ENCODE peak calls at places on chromosomes 3 and 15, in five cellular contexts. One of them, this sample, is unnamed.

GRCh38 chr3:125055913-125056705 is at the start of gene HEG1:
- DNase-seq in mesenteric fat pad: peak; percentile 96
- DNase-seq in central memory CD4-positive, alpha-beta T cell: peak; percentile 74
- DNase-seq in NCI-H460: peak; percentile 65
- DNase-seq in stimulated activated CD8-positive, alpha-beta memory T cell treated with anti-CD3 and anti-CD28 coated beads, Interleukin-4, amount 100 ng/mL, for 1 hour: peak; percentile 55
- DNase-seq in this sample: peak; percentile 72

GRCh38 chr3:71876706-71877105 is 91.8 kb upstream of the PROK2 start:
- DNase-seq in mesenteric fat pad: no peak
- DNase-seq in central memory CD4-positive, alpha-beta T cell: no peak
- DNase-seq in NCI-H460: no peak
- DNase-seq in stimulated activated CD8-positive, alpha-beta memory T cell treated with anti-CD3 and anti-CD28 coated beads, Interleukin-4, amount 100 ng/mL, for 1 hour: no peak
- DNase-seq in this sample: no peak

GRCh38 chr3:12831582-12831866 is 9.8 kb downstream of the RPL32 start:
- DNase-seq in mesenteric fat pad: no peak
- DNase-seq in central memory CD4-positive, alpha-beta T cell: no peak
- DNase-seq in NCI-H460: no peak
- DNase-seq in stimulated activated CD8-positive, alpha-beta memory T cell treated with anti-CD3 and anti-CD28 coated beads, Interleukin-4, amount 100 ng/mL, for 1 hour: no peak
- DNase-seq in this sample: no peak

GRCh38 chr15:37219211-37219701 is 118.9 kb upstream of the MEIS2 start:
- DNase-seq in mesenteric fat pad: no peak
- DNase-seq in central memory CD4-positive, alpha-beta T cell: no peak
- DNase-seq in NCI-H460: no peak
- DNase-seq in stimulated activated CD8-positive, alpha-beta memory T cell treated with anti-CD3 and anti-CD28 coated beads, Interleukin-4, amount 100 ng/mL, for 1 hour: no peak
- DNase-seq in this sample: no peak

GRCh38 chr15:52819253-52819652 is 29.1 kb upstream of the ONECUT1 start:
- DNase-seq in mesenteric fat pad: no peak
- DNase-seq in central memory CD4-positive, alpha-beta T cell: no peak
- DNase-seq in NCI-H460: no peak
- DNase-seq in stimulated activated CD8-positive, alpha-beta memory T cell treated with anti-CD3 and anti-CD28 coated beads, Interleukin-4, amount 100 ng/mL, for 1 hour: no peak
- DNase-seq in this sample: no peak

GRCh38 chr3:122609798-122610559 is 32.5 kb downstream of the PARP15 start:
- DNase-seq in mesenteric fat pad: no peak
- DNase-seq in central memory CD4-positive, alpha-beta T cell: no peak
- DNase-seq in NCI-H460: no peak
- DNase-seq in stimulated activated CD8-positive, alpha-beta memory T cell treated with anti-CD3 and anti-CD28 coated beads, Interleukin-4, amount 100 ng/mL, for 1 hour: no peak
- DNase-seq in this sample: no peak

GRCh38 chr15:43518073-43518761 is 809 bp downstream of the MAP1A start:
- DNase-seq in mesenteric fat pad: peak; percentile 77
- DNase-seq in central memory CD4-positive, alpha-beta T cell: no peak
- DNase-seq in NCI-H460: no peak
- DNase-seq in stimulated activated CD8-positive, alpha-beta memory T cell treated with anti-CD3 and anti-CD28 coated beads, Interleukin-4, amount 100 ng/mL, for 1 hour: no peak
- DNase-seq in this sample: peak; percentile 42

GRCh38 chr15:47975422-47975821 is 145.4 kb upstream of the SLC24A5 start:
- DNase-seq in mesenteric fat pad: no peak
- DNase-seq in central memory CD4-positive, alpha-beta T cell: no peak
- DNase-seq in NCI-H460: no peak
- DNase-seq in stimulated activated CD8-positive, alpha-beta memory T cell treated with anti-CD3 and anti-CD28 coated beads, Interleukin-4, amount 100 ng/mL, for 1 hour: no peak
- DNase-seq in this sample: no peak

GRCh38 chr3:193812078-193812725 is 219.2 kb downstream of the OPA1 start:
- DNase-seq in mesenteric fat pad: no peak
- DNase-seq in central memory CD4-positive, alpha-beta T cell: no peak
- DNase-seq in NCI-H460: no peak
- DNase-seq in stimulated activated CD8-positive, alpha-beta memory T cell treated with anti-CD3 and anti-CD28 coated beads, Interleukin-4, amount 100 ng/mL, for 1 hour: no peak
- DNase-seq in this sample: no peak

GRCh38 chr3:102790742-102791141 is 355.9 kb downstream of the ZPLD1 start:
- DNase-seq in mesenteric fat pad: no peak
- DNase-seq in central memory CD4-positive, alpha-beta T cell: no peak
- DNase-seq in NCI-H460: no peak
- DNase-seq in stimulated activated CD8-positive, alpha-beta memory T cell treated with anti-CD3 and anti-CD28 coated beads, Interleukin-4, amount 100 ng/mL, for 1 hour: no peak
- DNase-seq in this sample: no peak

GRCh38 chr3:45608885-45609284 is 14.3 kb downstream of the LIMD1 start:
- DNase-seq in mesenteric fat pad: no peak
- DNase-seq in central memory CD4-positive, alpha-beta T cell: no peak
- DNase-seq in NCI-H460: no peak
- DNase-seq in stimulated activated CD8-positive, alpha-beta memory T cell treated with anti-CD3 and anti-CD28 coated beads, Interleukin-4, amount 100 ng/mL, for 1 hour: no peak
- DNase-seq in this sample: no peak

GRCh38 chr15:86611392-86612040 is 531.8 kb downstream of the AGBL1 start:
- DNase-seq in mesenteric fat pad: no peak
- DNase-seq in central memory CD4-positive, alpha-beta T cell: peak; percentile 50
- DNase-seq in NCI-H460: peak; percentile 73
- DNase-seq in stimulated activated CD8-positive, alpha-beta memory T cell treated with anti-CD3 and anti-CD28 coated beads, Interleukin-4, amount 100 ng/mL, for 1 hour: no peak
- DNase-seq in this sample: peak; percentile 50

GRCh38 chr3:33831053-33831452 is 32.6 kb downstream of the PDCD6IP start:
- DNase-seq in mesenteric fat pad: no peak
- DNase-seq in central memory CD4-positive, alpha-beta T cell: no peak
- DNase-seq in NCI-H460: no peak
- DNase-seq in stimulated activated CD8-positive, alpha-beta memory T cell treated with anti-CD3 and anti-CD28 coated beads, Interleukin-4, amount 100 ng/mL, for 1 hour: no peak
- DNase-seq in this sample: no peak

GRCh38 chr15:58043192-58043903 is 22.2 kb downstream of the ALDH1A2 start:
- DNase-seq in mesenteric fat pad: no peak
- DNase-seq in central memory CD4-positive, alpha-beta T cell: peak; percentile 9
- DNase-seq in NCI-H460: peak; percentile 38
- DNase-seq in stimulated activated CD8-positive, alpha-beta memory T cell treated with anti-CD3 and anti-CD28 coated beads, Interleukin-4, amount 100 ng/mL, for 1 hour: no peak
- DNase-seq in this sample: no peak

GRCh38 chr3:49535971-49536874 is 18.1 kb upstream of the BSN start:
- DNase-seq in mesenteric fat pad: no peak
- DNase-seq in central memory CD4-positive, alpha-beta T cell: no peak
- DNase-seq in NCI-H460: no peak
- DNase-seq in stimulated activated CD8-positive, alpha-beta memory T cell treated with anti-CD3 and anti-CD28 coated beads, Interleukin-4, amount 100 ng/mL, for 1 hour: no peak
- DNase-seq in this sample: no peak

GRCh38 chr3:117400303-117400702 is 690.7 kb downstream of the TUSC7 start:
- DNase-seq in mesenteric fat pad: no peak
- DNase-seq in central memory CD4-positive, alpha-beta T cell: no peak
- DNase-seq in NCI-H460: no peak
- DNase-seq in stimulated activated CD8-positive, alpha-beta memory T cell treated with anti-CD3 and anti-CD28 coated beads, Interleukin-4, amount 100 ng/mL, for 1 hour: no peak
- DNase-seq in this sample: no peak

GRCh38 chr15:38401716-38402115 is 52.2 kb upstream of the FAM98B start:
- DNase-seq in mesenteric fat pad: no peak
- DNase-seq in central memory CD4-positive, alpha-beta T cell: no peak
- DNase-seq in NCI-H460: no peak
- DNase-seq in stimulated activated CD8-positive, alpha-beta memory T cell treated with anti-CD3 and anti-CD28 coated beads, Interleukin-4, amount 100 ng/mL, for 1 hour: no peak
- DNase-seq in this sample: no peak

GRCh38 chr3:104102386-104102785 is 1264.3 kb upstream of the ALCAM start:
- DNase-seq in mesenteric fat pad: no peak
- DNase-seq in central memory CD4-positive, alpha-beta T cell: no peak
- DNase-seq in NCI-H460: peak; percentile 54
- DNase-seq in stimulated activated CD8-positive, alpha-beta memory T cell treated with anti-CD3 and anti-CD28 coated beads, Interleukin-4, amount 100 ng/mL, for 1 hour: no peak
- DNase-seq in this sample: no peak

GRCh38 chr3:52857108-52857507 is 22.3 kb upstream of the MUSTN1 start:
- DNase-seq in mesenteric fat pad: no peak
- DNase-seq in central memory CD4-positive, alpha-beta T cell: no peak
- DNase-seq in NCI-H460: no peak
- DNase-seq in stimulated activated CD8-positive, alpha-beta memory T cell treated with anti-CD3 and anti-CD28 coated beads, Interleukin-4, amount 100 ng/mL, for 1 hour: no peak
- DNase-seq in this sample: no peak

GRCh38 chr3:126476166-126476975 is 680 bp upstream of the ZXDC start:
- DNase-seq in mesenteric fat pad: no peak
- DNase-seq in central memory CD4-positive, alpha-beta T cell: no peak
- DNase-seq in NCI-H460: no peak
- DNase-seq in stimulated activated CD8-positive, alpha-beta memory T cell treated with anti-CD3 and anti-CD28 coated beads, Interleukin-4, amount 100 ng/mL, for 1 hour: no peak
- DNase-seq in this sample: no peak

GRCh38 chr3:106208979-106209378 is 340.2 kb upstream of the CBLB start:
- DNase-seq in mesenteric fat pad: no peak
- DNase-seq in central memory CD4-positive, alpha-beta T cell: no peak
- DNase-seq in NCI-H460: peak; percentile 41
- DNase-seq in stimulated activated CD8-positive, alpha-beta memory T cell treated with anti-CD3 and anti-CD28 coated beads, Interleukin-4, amount 100 ng/mL, for 1 hour: no peak
- DNase-seq in this sample: no peak

GRCh38 chr3:142445816-142446254 is 2.0 kb downstream of the XRN1 start:
- DNase-seq in mesenteric fat pad: no peak
- DNase-seq in central memory CD4-positive, alpha-beta T cell: no peak
- DNase-seq in NCI-H460: no peak
- DNase-seq in stimulated activated CD8-positive, alpha-beta memory T cell treated with anti-CD3 and anti-CD28 coated beads, Interleukin-4, amount 100 ng/mL, for 1 hour: no peak
- DNase-seq in this sample: peak; percentile 15

GRCh38 chr3:43790060-43790459 is 99.3 kb downstream of the ABHD5 start:
- DNase-seq in mesenteric fat pad: peak; percentile 57
- DNase-seq in central memory CD4-positive, alpha-beta T cell: no peak
- DNase-seq in NCI-H460: no peak
- DNase-seq in stimulated activated CD8-positive, alpha-beta memory T cell treated with anti-CD3 and anti-CD28 coated beads, Interleukin-4, amount 100 ng/mL, for 1 hour: no peak
- DNase-seq in this sample: no peak